ENCODE peak calls at places on chromosome 20, in seven cellular contexts. R, B, L, Z, C, G and N are unnamed samples.

GRCh38 chr20:23420943-23421925 is at the start of gene NAPB:
- DNase-seq in R (peak; percentile 61), B (peak; percentile 89), L (peak; percentile 100), Z (peak; percentile 90), C (peak; percentile 96), G (peak; percentile 95), N (peak; percentile 91)

GRCh38 chr20:22958390-22958789 is 76.7 kb upstream of the SSTR4 start:
- DNase-seq in R (no peak), B (no peak), L (no peak), Z (no peak), C (no peak), G (no peak), N (no peak)

GRCh38 chr20:48645666-48646065 is 182.1 kb downstream of the PREX1 start:
- DNase-seq in R (no peak), B (no peak), L (peak; percentile 54), Z (no peak), C (no peak), G (no peak), N (no peak)

GRCh38 chr20:31581391-31581790 is 23.7 kb upstream of the ID1 start:
- DNase-seq in R (no peak), B (no peak), L (no peak), Z (no peak), C (no peak), G (no peak), N (no peak)

GRCh38 chr20:46546293-46546692 is 4.2 kb downstream of the OCSTAMP start:
- DNase-seq in R (no peak), B (no peak), L (no peak), Z (no peak), C (no peak), G (no peak), N (no peak)

GRCh38 chr20:23668477-23668951 is 20.3 kb downstream of the CST4 start:
- DNase-seq in R (peak; percentile 18), B (peak; percentile 49), L (peak; percentile 74), Z (peak; percentile 5), C (no peak), G (no peak), N (no peak)

GRCh38 chr20:9032758-9033157 is 36.1 kb upstream of the PLCB4 start:
- DNase-seq in R (no peak), B (peak; percentile 42), L (no peak), Z (no peak), C (no peak), G (no peak), N (no peak)

GRCh38 chr20:50389437-50389807 is 120.8 kb upstream of the PTPN1 start:
- DNase-seq in R (no peak), B (no peak), L (no peak), Z (no peak), C (no peak), G (no peak), N (no peak)

GRCh38 chr20:35618372-35619131 is 2.9 kb downstream of the SPAG4 start:
- DNase-seq in R (no peak), B (peak; percentile 6), L (peak; percentile 84), Z (no peak), C (peak; percentile 66), G (peak; percentile 74), N (no peak)

GRCh38 chr20:46688151-46689081 is 828 bp downstream of the TP53RK start:
- DNase-seq in R (no peak), B (peak; percentile 23), L (no peak), Z (no peak), C (no peak), G (no peak), N (no peak)

GRCh38 chr20:23159256-23159922 is 73.3 kb upstream of the CD93 start:
- DNase-seq in R (no peak), B (no peak), L (no peak), Z (no peak), C (no peak), G (no peak), N (no peak)

GRCh38 chr20:55160022-55160421 is 684.6 kb downstream of the DOK5 start:
- DNase-seq in R (peak; percentile 9), B (no peak), L (no peak), Z (no peak), C (no peak), G (no peak), N (no peak)

GRCh38 chr20:51220293-51220706 is 197.4 kb upstream of the KCNG1 start:
- DNase-seq in R (no peak), B (no peak), L (peak; percentile 80), Z (peak; percentile 36), C (no peak), G (no peak), N (peak; percentile 55)

GRCh38 chr20:11063459-11063858 is 389.7 kb upstream of the JAG1 start:
- DNase-seq in R (no peak), B (no peak), L (no peak), Z (no peak), C (no peak), G (no peak), N (no peak)
- TF ChIP-seq CTCF in R (no peak), B (no peak), L (no peak), Z (no peak), C (no peak), G (no peak), N (no peak)

GRCh38 chr20:1242099-1242498 is 16.3 kb downstream of the RAD21L1 start:
- DNase-seq in R (no peak), B (no peak), L (no peak), Z (no peak), C (no peak), G (no peak), N (no peak)

GRCh38 chr20:1241456-1241855 is 15.6 kb downstream of the RAD21L1 start:
- DNase-seq in R (no peak), B (no peak), L (no peak), Z (no peak), C (no peak), G (no peak), N (no peak)

GRCh38 chr20:1245578-1245977 is 19.7 kb downstream of the RAD21L1 start:
- DNase-seq in R (no peak), B (no peak), L (no peak), Z (no peak), C (no peak), G (no peak), N (no peak)

GRCh38 chr20:1240549-1240948 is 14.7 kb downstream of the RAD21L1 start:
- DNase-seq in R (no peak), B (no peak), L (no peak), Z (no peak), C (no peak), G (no peak), N (no peak)

GRCh38 chr20:1242530-1242929 is 16.7 kb downstream of the RAD21L1 start:
- DNase-seq in R (peak; percentile 84), B (peak; percentile 92), L (no peak), Z (no peak), C (no peak), G (no peak), N (no peak)
- TF ChIP-seq CTCF in R (no peak), B (no peak), L (no peak), Z (no peak), C (no peak), G (no peak), N (no peak)

DNA sequence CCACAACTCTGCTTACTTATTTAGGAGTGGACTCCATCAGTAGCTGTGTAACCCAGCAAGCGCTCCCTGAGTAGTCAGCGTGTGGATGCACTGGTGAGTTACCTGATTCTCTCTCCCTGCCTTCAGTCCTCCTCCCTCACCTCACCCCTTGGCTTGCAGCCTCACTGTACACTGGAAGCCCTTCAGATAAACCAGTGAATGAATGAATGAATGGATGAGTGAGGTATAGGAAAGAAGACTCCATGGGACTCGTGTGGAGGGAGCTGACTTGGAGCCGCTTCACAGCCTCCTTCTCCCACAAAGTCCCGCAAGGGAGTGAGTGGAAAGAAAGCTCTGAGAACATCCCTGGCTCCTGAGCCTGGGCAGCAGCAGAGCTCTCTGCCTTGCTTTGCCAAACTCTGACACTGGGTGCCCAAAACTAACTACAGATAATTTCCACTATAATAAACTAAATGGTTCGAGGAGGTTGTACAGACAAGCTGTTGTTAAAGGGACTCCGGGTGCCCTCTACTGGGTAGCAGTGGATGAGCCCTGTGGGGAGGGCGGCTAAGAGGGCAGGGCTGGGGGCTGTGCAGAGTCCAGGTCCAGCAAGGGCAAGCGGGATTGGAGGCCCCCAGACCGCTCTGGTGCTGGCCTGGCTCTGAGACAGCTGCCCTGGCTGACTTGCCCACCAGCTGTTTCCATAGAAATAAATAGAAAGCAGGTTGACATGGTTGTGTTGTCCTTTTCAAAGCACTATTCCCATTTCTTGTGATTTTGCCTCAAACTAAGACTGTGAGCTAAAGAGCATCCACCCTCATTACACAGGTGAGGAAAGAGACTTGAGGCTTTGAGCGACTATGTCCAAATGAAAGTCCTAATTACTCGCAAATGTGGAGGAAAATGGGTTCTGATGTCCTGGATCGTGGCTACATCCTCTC is 167.7 kb upstream of the CST7 start:
- DNase-seq in R (no peak), B (peak; percentile 41), L (peak; percentile 47), Z (no peak), C (no peak), G (peak; percentile 60), N (no peak)
- TF ChIP-seq CTCF in R (peak; percentile 81), B (peak; percentile 77), L (no peak), Z (no peak), C (no peak), G (peak; percentile 47), N (no peak)

GRCh38 chr20:45506927-45507820 is 8.2 kb downstream of the SPINT3 start:
- DNase-seq in R (no peak), B (no peak), L (no peak), Z (no peak), C (no peak), G (no peak), N (no peak)

GRCh38 chr20:45508068-45508886 is 7.1 kb downstream of the SPINT3 start:
- DNase-seq in R (no peak), B (no peak), L (no peak), Z (no peak), C (no peak), G (no peak), N (no peak)

GRCh38 chr20:45506398-45506797 is 9.0 kb downstream of the SPINT3 start:
- DNase-seq in R (no peak), B (no peak), L (no peak), Z (no peak), C (no peak), G (no peak), N (no peak)

GRCh38 chr20:45510242-45510862 is 5.1 kb downstream of the SPINT3 start:
- DNase-seq in R (no peak), B (no peak), L (no peak), Z (no peak), C (no peak), G (no peak), N (no peak)

DNA sequence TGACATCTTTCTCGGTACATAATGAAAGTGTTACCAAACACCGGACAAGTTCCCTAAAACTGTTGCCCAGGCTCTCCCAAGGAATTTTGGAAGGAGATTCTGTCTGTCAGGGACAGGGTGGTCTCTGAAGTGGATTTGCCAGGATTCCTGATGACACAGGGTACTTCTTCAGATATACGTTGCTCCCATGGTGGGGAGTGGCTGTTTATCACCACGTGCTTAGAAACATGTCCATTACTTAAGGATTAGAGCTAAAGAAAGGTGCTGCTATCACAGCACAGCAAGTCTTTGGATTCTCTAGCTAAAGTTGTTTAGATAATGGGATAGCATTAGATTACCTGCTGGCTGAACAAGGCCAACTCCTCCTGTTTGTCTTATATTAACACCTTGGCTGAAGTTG is 6.3 kb downstream of the SPINT3 start:
- DNase-seq in R (no peak), B (no peak), L (no peak), Z (no peak), C (no peak), G (no peak), N (no peak)
- TF ChIP-seq CTCF in R (no peak), B (no peak), L (no peak), Z (no peak), C (no peak), G (no peak), N (no peak)